ENCODE peak calls at places on chromosome 16, in six cellular contexts. One of them, this sample, is unnamed.

GRCh38 chr16:29774730-29775129 is 3.3 kb upstream of the ZG16 start:
- DNase-seq in activated naive CD8-positive, alpha-beta T cell treated with anti-CD3 and anti-CD28 coated beads for 36 hours: no peak
- DNase-seq in endothelial cell: no peak
- DNase-seq in lower lobe of right lung: no peak
- DNase-seq in GM03348: no peak
- DNase-seq in globus pallidus: no peak
- DNase-seq in this sample: no peak

GRCh38 chr16:27561216-27561615 is 11.3 kb downstream of the KATNIP start:
- DNase-seq in activated naive CD8-positive, alpha-beta T cell treated with anti-CD3 and anti-CD28 coated beads for 36 hours: no peak
- DNase-seq in endothelial cell: peak; percentile 35
- DNase-seq in lower lobe of right lung: no peak
- DNase-seq in GM03348: no peak
- DNase-seq in globus pallidus: no peak
- DNase-seq in this sample: no peak

GRCh38 chr16:87391950-87392822 is at the start of gene MAP1LC3B:
- DNase-seq in activated naive CD8-positive, alpha-beta T cell treated with anti-CD3 and anti-CD28 coated beads for 36 hours: peak; percentile 100
- DNase-seq in endothelial cell: peak; percentile 99
- DNase-seq in lower lobe of right lung: peak; percentile 96
- DNase-seq in GM03348: peak; percentile 99
- DNase-seq in globus pallidus: peak; percentile 96
- DNase-seq in this sample: peak; percentile 92

GRCh38 chr16:14562691-14563491 is 67.2 kb downstream of the PARN start:
- DNase-seq in activated naive CD8-positive, alpha-beta T cell treated with anti-CD3 and anti-CD28 coated beads for 36 hours: no peak
- DNase-seq in endothelial cell: no peak
- DNase-seq in lower lobe of right lung: no peak
- DNase-seq in GM03348: peak; percentile 51
- DNase-seq in globus pallidus: no peak
- DNase-seq in this sample: no peak

GRCh38 chr16:4936181-4936990 is 562 bp downstream of the PPL start:
- DNase-seq in activated naive CD8-positive, alpha-beta T cell treated with anti-CD3 and anti-CD28 coated beads for 36 hours: peak; percentile 18
- DNase-seq in endothelial cell: no peak
- DNase-seq in lower lobe of right lung: peak; percentile 75
- DNase-seq in GM03348: peak; percentile 42
- DNase-seq in globus pallidus: no peak
- DNase-seq in this sample: no peak

GRCh38 chr16:4613636-4614570 is 785 bp downstream of the UBALD1 start:
- DNase-seq in activated naive CD8-positive, alpha-beta T cell treated with anti-CD3 and anti-CD28 coated beads for 36 hours: peak; percentile 61
- DNase-seq in endothelial cell: peak; percentile 43
- DNase-seq in lower lobe of right lung: peak; percentile 71
- DNase-seq in GM03348: peak; percentile 74
- DNase-seq in globus pallidus: no peak
- DNase-seq in this sample: peak; percentile 43

GRCh38 chr16:30947533-30948086 is 1.3 kb upstream of the ORAI3 start:
- DNase-seq in activated naive CD8-positive, alpha-beta T cell treated with anti-CD3 and anti-CD28 coated beads for 36 hours: no peak
- DNase-seq in endothelial cell: no peak
- DNase-seq in lower lobe of right lung: no peak
- DNase-seq in GM03348: no peak
- DNase-seq in globus pallidus: no peak
- DNase-seq in this sample: no peak

GRCh38 chr16:49022351-49022963 is 259.2 kb downstream of the CBLN1 start:
- DNase-seq in activated naive CD8-positive, alpha-beta T cell treated with anti-CD3 and anti-CD28 coated beads for 36 hours: no peak
- DNase-seq in endothelial cell: no peak
- DNase-seq in lower lobe of right lung: no peak
- DNase-seq in GM03348: no peak
- DNase-seq in globus pallidus: no peak
- DNase-seq in this sample: no peak

GRCh38 chr16:57152096-57153093 is 33.4 kb downstream of the PSME3IP1 start:
- DNase-seq in activated naive CD8-positive, alpha-beta T cell treated with anti-CD3 and anti-CD28 coated beads for 36 hours: no peak
- DNase-seq in endothelial cell: no peak
- DNase-seq in lower lobe of right lung: no peak
- DNase-seq in GM03348: no peak
- DNase-seq in globus pallidus: peak; percentile 75
- DNase-seq in this sample: no peak

GRCh38 chr16:55892821-55893220 is 17.6 kb upstream of the CES5A start:
- DNase-seq in activated naive CD8-positive, alpha-beta T cell treated with anti-CD3 and anti-CD28 coated beads for 36 hours: no peak
- DNase-seq in endothelial cell: no peak
- DNase-seq in lower lobe of right lung: no peak
- DNase-seq in GM03348: no peak
- DNase-seq in globus pallidus: no peak
- DNase-seq in this sample: no peak

GRCh38 chr16:54473201-54473993 is 186.8 kb upstream of the IRX3 start:
- DNase-seq in activated naive CD8-positive, alpha-beta T cell treated with anti-CD3 and anti-CD28 coated beads for 36 hours: no peak
- DNase-seq in endothelial cell: no peak
- DNase-seq in lower lobe of right lung: no peak
- DNase-seq in GM03348: peak; percentile 17
- DNase-seq in globus pallidus: no peak
- DNase-seq in this sample: no peak